ENCODE peak calls at places on chromosomes 4 and X, in four cellular contexts. K is endothelial cell, J is neural progenitor cell, S is cardiac fibroblast. I is an unnamed sample.

GRCh38 chrX:152821145-152821765 is 9.3 kb downstream of the CETN2 start:
- DNase-seq in S (peak), K (peak), J (peak), I (no peak)

GRCh38 chrX:140165849-140166248 is 200.5 kb upstream of the CXorf66 start:
- DNase-seq in J (no peak), S (no peak), K (no peak), I (no peak)

GRCh38 chr4:683982-684571 is 4.9 kb downstream of the SLC49A3 start:
- DNase-seq in S (peak), K (peak), J (peak), I (no peak)

GRCh38 chr4:142278663-142279062 is 567.4 kb downstream of the INPP4B start:
- DNase-seq in S (no peak), K (no peak), J (no peak), I (no peak)

GRCh38 chr4:168731006-168731636 is 234.3 kb downstream of the PALLD start:
- DNase-seq in J (no peak), S (peak), K (no peak), I (no peak)

GRCh38 chr4:182418054-182418734 is 175.0 kb downstream of the TENM3 start:
- DNase-seq in J (no peak), K (no peak), S (no peak), I (no peak)

GRCh38 chrX:118497180-118497814 is 1.7 kb downstream of the DOCK11 start:
- DNase-seq in J (no peak), S (no peak), K (no peak), I (no peak)

GRCh38 chr4:134202557-134202956 is 968 bp upstream of the PABPC4L start:
- DNase-seq in S (peak), K (no peak), J (no peak), I (no peak)